ENCODE peak calls at places on chromosomes 16 and 17, in four cellular contexts. One of them, this sample, is unnamed.

GRCh38 chr16:23072084-23072599 is 77.1 kb downstream of the USP31 start:
- DNase-seq in GM12878: no peak
- DNase-seq in HepG2: no peak
- DNase-seq in K562: no peak
- DNase-seq in this sample: no peak

GRCh38 chr16:68645494-68646388 is 631 bp downstream of the CDH3 start:
- DNase-seq in K562: no peak
- DNase-seq in HepG2: no peak
- DNase-seq in GM12878: no peak
- DNase-seq in this sample: peak

GRCh38 chr17:16879686-16880085 is 92.2 kb downstream of the TNFRSF13B start:
- DNase-seq in HepG2: no peak
- DNase-seq in K562: no peak
- DNase-seq in GM12878: no peak
- DNase-seq in this sample: no peak

GRCh38 chr16:88809068-88809675 is 2.6 kb downstream of the APRT start:
- DNase-seq in K562: no peak
- DNase-seq in HepG2: no peak
- DNase-seq in GM12878: no peak
- DNase-seq in this sample: no peak

GRCh38 chr16:10988164-10988803 is 43.9 kb downstream of the CLEC16A start:
- DNase-seq in GM12878: no peak
- DNase-seq in HepG2: no peak
- DNase-seq in K562: peak
- DNase-seq in this sample: peak

GRCh38 chr16:35314298-35314697 is 1854.9 kb downstream of the TP53TG3F start:
- DNase-seq in K562: no peak
- DNase-seq in HepG2: no peak
- DNase-seq in GM12878: no peak
- DNase-seq in this sample: no peak

GRCh38 chr17:51627776-51628175 is 367.4 kb downstream of the UTP18 start:
- DNase-seq in HepG2: no peak
- DNase-seq in GM12878: no peak
- DNase-seq in K562: no peak
- DNase-seq in this sample: no peak

GRCh38 chr17:34542700-34543336 is 36.6 kb upstream of the TMEM132E start:
- DNase-seq in GM12878: no peak
- DNase-seq in K562: peak
- DNase-seq in HepG2: no peak
- DNase-seq in this sample: peak

GRCh38 chr16:21088646-21089538 is 61.8 kb downstream of the DNAH3 start:
- DNase-seq in HepG2: no peak
- DNase-seq in K562: no peak
- DNase-seq in GM12878: no peak
- DNase-seq in this sample: no peak

GRCh38 chr17:57784226-57784895 is 39.3 kb upstream of the CCDC182 start:
- DNase-seq in K562: no peak
- DNase-seq in GM12878: no peak
- DNase-seq in HepG2: no peak
- DNase-seq in this sample: no peak

GRCh38 chr16:30984669-30985400 is at the start of gene HSD3B7:
- DNase-seq in HepG2: peak
- DNase-seq in GM12878: no peak
- DNase-seq in K562: peak
- DNase-seq in this sample: peak

GRCh38 chr16:84225571-84225970 is 14.2 kb downstream of the KCNG4 start:
- DNase-seq in GM12878: no peak
- DNase-seq in HepG2: no peak
- DNase-seq in K562: no peak
- DNase-seq in this sample: no peak

GRCh38 chr17:17479209-17479608 is 2.4 kb downstream of the MED9 start:
- DNase-seq in GM12878: no peak
- DNase-seq in HepG2: peak
- DNase-seq in K562: no peak
- DNase-seq in this sample: no peak

GRCh38 chr17:56914641-56915263 is 903 bp upstream of the TRIM25 start:
- DNase-seq in GM12878: no peak
- DNase-seq in K562: no peak
- DNase-seq in HepG2: no peak
- DNase-seq in this sample: no peak

GRCh38 chr16:50812876-50813466 is 71.1 kb downstream of the CYLD start:
- DNase-seq in HepG2: no peak
- DNase-seq in K562: no peak
- DNase-seq in GM12878: no peak
- DNase-seq in this sample: no peak

GRCh38 chr17:82959242-82959930 is 119.6 kb upstream of the ZNF750 start:
- DNase-seq in K562: no peak
- DNase-seq in HepG2: no peak
- DNase-seq in GM12878: no peak
- DNase-seq in this sample: no peak

GRCh38 chr17:42354956-42355843 is 33.0 kb downstream of the STAT3 start:
- DNase-seq in K562: no peak
- DNase-seq in HepG2: no peak
- DNase-seq in GM12878: no peak
- DNase-seq in this sample: no peak

GRCh38 chr17:68600881-68601564 is at the start of gene FAM20A:
- DNase-seq in GM12878: no peak
- DNase-seq in HepG2: no peak
- DNase-seq in K562: no peak
- DNase-seq in this sample: peak

GRCh38 chr17:79765708-79766107 is 12.2 kb upstream of the CBX2 start:
- DNase-seq in GM12878: no peak
- DNase-seq in HepG2: no peak
- DNase-seq in K562: no peak
- DNase-seq in this sample: no peak
- TF ChIP-seq SP1 in GM12878: no peak
- TF ChIP-seq SP1 in HepG2: no peak
- TF ChIP-seq SP1 in K562: no peak
- TF ChIP-seq SP1 in this sample: no peak

GRCh38 chr17:32910769-32911168 is 17.2 kb upstream of the TMEM98 start:
- DNase-seq in HepG2: no peak
- DNase-seq in GM12878: no peak
- DNase-seq in K562: no peak
- DNase-seq in this sample: no peak

GRCh38 chr17:32909787-32910369 is 18.1 kb upstream of the TMEM98 start:
- DNase-seq in GM12878: peak
- DNase-seq in K562: peak
- DNase-seq in HepG2: peak
- DNase-seq in this sample: peak

GRCh38 chr17:32913593-32913992 is 14.4 kb upstream of the TMEM98 start:
- DNase-seq in K562: no peak
- DNase-seq in GM12878: no peak
- DNase-seq in HepG2: no peak
- DNase-seq in this sample: no peak

GRCh38 chr17:32914181-32914580 is 13.8 kb upstream of the TMEM98 start:
- DNase-seq in GM12878: no peak
- DNase-seq in K562: no peak
- DNase-seq in HepG2: no peak
- DNase-seq in this sample: no peak

DNA sequence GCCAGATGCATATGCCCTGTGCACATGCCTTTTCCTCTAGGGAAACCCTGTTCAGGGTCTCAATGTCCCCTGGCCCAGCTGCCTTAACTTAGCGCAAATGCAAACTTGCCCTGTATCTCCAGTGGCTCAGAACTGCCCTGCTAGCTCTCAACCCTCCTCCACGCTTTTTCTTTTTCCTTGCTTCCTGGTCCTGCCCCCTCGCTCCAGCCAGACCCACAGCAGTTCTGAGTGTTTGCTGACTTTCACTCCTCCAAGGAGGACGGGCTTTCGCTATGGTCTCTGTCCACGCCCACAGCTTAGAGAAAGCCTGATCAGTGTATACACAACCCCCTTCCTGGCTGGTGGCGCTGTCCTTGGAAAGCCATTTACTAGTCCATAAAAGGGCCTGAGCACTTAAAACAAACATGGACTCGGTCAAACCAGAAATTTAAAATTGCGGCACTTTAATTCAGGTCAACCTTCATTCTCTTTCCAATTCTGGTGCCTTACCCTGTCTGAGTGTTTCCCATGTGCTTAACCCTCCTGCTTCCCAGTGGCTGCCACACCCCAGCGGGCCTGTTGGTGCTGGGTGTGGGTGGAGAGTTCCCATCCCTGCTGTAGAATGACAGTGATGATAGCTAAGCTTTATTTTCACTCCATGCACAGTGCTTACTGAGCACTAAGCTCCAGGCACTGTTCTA is 15.6 kb upstream of the TMEM98 start:
- DNase-seq in GM12878: no peak
- DNase-seq in K562: peak
- DNase-seq in HepG2: peak
- DNase-seq in this sample: peak
- TF ChIP-seq CREB1 in GM12878: no peak
- TF ChIP-seq CREB1 in K562: no peak
- TF ChIP-seq CREB1 in HepG2: no peak
- TF ChIP-seq CREB1 in this sample: no peak

GRCh38 chr16:25155553-25156460 is 44.3 kb downstream of the LCMT1 start:
- DNase-seq in K562: no peak
- DNase-seq in HepG2: no peak
- DNase-seq in GM12878: no peak
- DNase-seq in this sample: no peak
- TF ChIP-seq CREM in K562: no peak
- TF ChIP-seq CREM in HepG2: no peak
- TF ChIP-seq CREM in GM12878: no peak
- TF ChIP-seq CREM in this sample: no peak

GRCh38 chr17:38747385-38748328 is 479 bp downstream of the PCGF2 start:
- DNase-seq in GM12878: no peak
- DNase-seq in HepG2: no peak
- DNase-seq in K562: peak
- DNase-seq in this sample: peak
- TF ChIP-seq SP1 in GM12878: no peak
- TF ChIP-seq SP1 in HepG2: no peak
- TF ChIP-seq SP1 in K562: no peak
- TF ChIP-seq SP1 in this sample: peak

DNA sequence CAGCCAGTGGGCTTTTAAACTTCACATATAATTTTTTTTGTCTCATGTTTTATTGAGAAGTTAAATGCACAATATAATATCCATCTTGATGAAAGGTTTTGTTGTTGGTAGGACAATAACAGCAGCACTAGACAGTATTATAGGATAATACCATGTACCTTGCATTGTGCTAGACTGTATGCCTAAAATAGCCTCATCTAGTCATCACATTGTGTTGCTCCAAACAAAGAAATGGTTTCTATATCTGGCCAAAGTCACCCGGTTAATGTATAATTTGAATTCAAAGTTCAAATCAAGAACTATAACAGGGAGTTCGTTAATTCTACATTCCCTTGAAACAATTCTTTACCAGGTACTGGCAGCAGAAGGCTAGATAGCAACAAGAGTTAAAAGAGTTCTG is 104.9 kb downstream of the KCNJ2 start:
- DNase-seq in HepG2: no peak
- DNase-seq in GM12878: no peak
- DNase-seq in K562: no peak
- DNase-seq in this sample: no peak
- TF ChIP-seq CREB1 in HepG2: no peak
- TF ChIP-seq CREB1 in GM12878: no peak
- TF ChIP-seq CREB1 in K562: no peak
- TF ChIP-seq CREB1 in this sample: no peak

GRCh38 chr17:65656390-65657250 is 95.2 kb upstream of the AXIN2 start:
- DNase-seq in K562: no peak
- DNase-seq in GM12878: peak
- DNase-seq in HepG2: peak
- DNase-seq in this sample: no peak
- TF ChIP-seq CREM in K562: no peak
- TF ChIP-seq CREM in GM12878: peak
- TF ChIP-seq CREM in HepG2: no peak
- TF ChIP-seq CREM in this sample: no peak